ENCODE peak calls at places on chromosomes 4 and X, in nine cellular contexts. X is A549, T is BJ, C is progenitor cell of endocrine pancreas, K is GM06990, Z is H9, W is lower leg skin, N is GM10248, S is IMR-90. V is an unnamed sample.

GRCh38 chr4:25457053-25457715 is 80.1 kb downstream of the ANAPC4 start:
- DNase-seq in Z (no peak), S (peak), X (no peak), T (peak), N (no peak), K (no peak), C (no peak), W (no peak), V (peak)

GRCh38 chr4:53676402-53676871 is 85.2 kb upstream of the LNX1 start:
- DNase-seq in N (no peak), W (no peak), T (peak), K (no peak), X (no peak), S (peak), C (no peak), Z (no peak), V (peak)

GRCh38 chr4:73447701-73448100 is 11.7 kb downstream of the AFP start:
- DNase-seq in X (no peak), Z (no peak), T (no peak), K (no peak), C (no peak), N (no peak), W (no peak), S (peak), V (peak)

GRCh38 chr4:128630881-128631280 is 178.6 kb upstream of the JADE1 start:
- DNase-seq in X (no peak), N (no peak), K (no peak), S (peak), T (no peak), C (no peak), W (no peak), Z (no peak), V (no peak)

GRCh38 chr4:78613522-78614311 is 62.1 kb downstream of the ANXA3 start:
- DNase-seq in C (no peak), K (peak), X (no peak), W (no peak), N (peak), T (no peak), Z (no peak), S (no peak), V (no peak)

GRCh38 chr4:174672276-174672675 is 150.0 kb upstream of the HPGD start:
- DNase-seq in X (no peak), N (no peak), K (no peak), S (no peak), T (no peak), C (no peak), Z (no peak), W (no peak), V (peak)

GRCh38 chrX:44303119-44303518 is 40.4 kb downstream of the EFHC2 start:
- DNase-seq in T (no peak), N (no peak), K (no peak), C (no peak), S (no peak), W (no peak), X (no peak), Z (no peak), V (no peak)

GRCh38 chr4:10123227-10124101 is 6.9 kb upstream of the WDR1 start:
- DNase-seq in K (no peak), W (no peak), C (no peak), Z (peak), N (no peak), X (no peak), S (peak), T (no peak), V (peak)

DNA sequence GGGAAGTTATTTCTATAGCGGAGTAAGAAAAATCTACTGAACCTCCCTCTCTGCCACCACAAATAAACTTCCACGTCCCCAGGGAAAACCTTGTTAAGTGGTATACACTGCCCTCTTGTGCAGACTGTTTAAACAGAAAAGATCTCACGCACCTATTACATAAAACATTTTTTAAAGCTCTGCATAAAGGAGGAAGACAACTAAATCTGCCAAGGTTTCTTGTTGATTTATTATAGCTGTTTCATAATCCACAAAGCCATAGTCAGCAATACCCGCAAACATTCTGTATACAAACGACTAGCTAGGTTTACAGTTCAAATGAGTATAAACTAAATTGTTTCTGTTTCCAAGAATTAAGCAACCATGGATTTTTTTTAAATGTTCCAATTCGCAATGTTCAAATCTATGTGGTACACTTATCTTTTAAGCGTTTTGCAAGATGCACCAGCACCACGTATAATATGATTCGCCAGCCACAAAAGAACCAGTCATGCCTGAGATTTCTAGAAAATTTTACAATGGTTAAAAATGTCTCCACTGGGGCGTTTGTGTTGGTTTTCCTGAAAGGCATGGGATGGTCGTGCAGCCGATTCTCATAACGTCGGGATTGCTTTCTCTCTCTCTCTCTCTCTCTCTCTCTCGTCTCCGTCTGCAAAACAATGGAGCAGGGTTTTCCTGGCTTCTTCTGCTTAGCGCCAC is 164.6 kb downstream of the PRKX start:
- DNase-seq in X (peak), Z (no peak), W (no peak), S (peak), K (no peak), T (no peak), N (no peak), C (no peak), V (peak)
- TF ChIP-seq CTCF in X (peak), Z (peak), W (no peak), S (peak), K (no peak), T (peak), N (no peak), C (peak), V (no peak)

DNA sequence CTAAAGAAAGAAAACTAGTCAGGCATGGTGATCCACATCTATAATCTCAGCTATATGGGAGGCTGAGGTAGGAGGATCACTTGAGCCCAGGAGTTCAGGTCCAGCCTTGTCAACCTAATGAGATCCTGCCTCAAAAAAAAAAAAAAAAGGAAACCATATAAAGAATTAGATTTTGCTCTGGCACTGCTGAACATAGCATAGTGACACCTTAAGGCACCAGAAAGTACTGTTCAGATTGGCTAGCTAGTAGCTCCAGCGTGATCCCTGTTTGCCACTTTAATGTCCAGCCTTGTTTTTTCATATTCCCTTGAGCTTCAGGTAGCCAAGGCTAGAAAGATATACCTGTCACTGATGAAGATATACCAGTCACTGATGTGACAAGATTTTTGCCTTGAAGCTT is 34.1 kb downstream of the EXOC1 start:
- DNase-seq in S (no peak), Z (no peak), C (no peak), N (no peak), T (no peak), W (no peak), X (no peak), K (no peak), V (no peak)
- TF ChIP-seq CTCF in S (no peak), Z (peak), C (peak), N (no peak), T (no peak), W (no peak), X (no peak), K (no peak), V (no peak)

DNA sequence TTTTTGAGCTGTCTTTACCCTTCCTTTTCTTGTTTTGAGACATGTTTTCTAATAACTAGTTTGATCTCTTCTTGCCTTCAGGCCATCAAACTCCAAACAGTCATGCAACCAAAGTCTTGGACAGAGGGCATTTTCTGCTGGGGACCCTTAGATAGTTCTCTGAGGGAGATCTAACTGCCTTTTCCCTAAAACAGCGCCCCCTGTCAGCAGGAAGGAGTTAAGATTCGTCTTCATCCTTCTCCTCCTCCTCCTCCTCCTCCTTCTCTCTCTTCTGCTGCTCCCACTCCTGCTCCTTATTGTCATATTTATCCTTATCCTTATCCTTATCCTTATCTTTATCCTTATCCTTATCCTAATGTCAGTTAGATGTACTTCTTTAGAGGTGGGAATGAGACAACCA is 417.2 kb downstream of the TRAM1L1 start:
- DNase-seq in T (no peak), W (no peak), C (no peak), X (no peak), S (no peak), N (no peak), K (no peak), Z (no peak), V (no peak)
- TF ChIP-seq CTCF in T (no peak), W (no peak), C (peak), X (no peak), S (no peak), N (no peak), K (no peak), Z (peak), V (no peak)

DNA sequence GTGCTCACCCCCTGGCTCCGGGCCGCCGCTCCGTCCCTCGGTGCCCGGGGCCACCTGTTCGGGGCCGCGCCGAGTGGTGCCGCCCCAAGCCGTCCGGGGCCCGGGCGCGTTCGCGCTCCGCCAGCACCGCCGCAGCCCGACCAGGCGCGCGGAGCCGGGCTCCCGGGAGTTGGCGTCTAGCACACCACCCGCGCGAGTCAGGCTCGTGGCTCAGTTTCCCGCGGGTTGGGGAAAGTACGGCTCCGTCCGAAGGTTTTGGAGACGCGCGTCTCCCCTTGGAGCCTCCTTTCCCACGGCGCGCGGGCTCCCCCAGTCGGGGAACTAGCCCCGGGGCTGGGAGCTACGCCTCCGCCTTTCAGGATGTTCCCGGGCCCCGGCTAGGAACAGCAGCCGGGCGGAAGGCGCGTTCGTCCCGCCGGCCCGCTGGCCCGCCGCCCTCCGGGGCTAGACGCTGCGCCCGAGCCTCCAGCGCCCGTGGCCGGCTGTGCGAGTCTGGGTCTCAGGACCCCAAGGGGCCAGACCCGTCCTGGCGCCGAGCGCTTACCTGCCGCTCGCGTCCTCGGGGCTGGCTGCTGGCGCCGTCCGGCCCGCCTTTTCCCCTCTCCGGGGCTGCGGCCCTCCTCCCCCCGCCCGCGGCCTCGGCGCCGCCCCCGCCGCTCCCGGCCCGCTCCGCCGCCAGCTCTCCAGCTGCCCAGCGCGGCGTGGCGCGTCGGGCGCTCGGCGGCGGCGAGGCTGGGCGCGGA is at the start of gene ADGRG2:
- DNase-seq in Z (peak), C (peak), X (peak), K (no peak), N (no peak), W (no peak), T (no peak), S (peak), V (peak)
- TF ChIP-seq CTCF in Z (no peak), C (no peak), X (peak), K (no peak), N (no peak), W (no peak), T (peak), S (peak), V (no peak)

GRCh38 chr4:157099506-157099905 is 23.6 kb downstream of the GLRB start:
- DNase-seq in S (no peak), X (no peak), K (no peak), T (no peak), Z (no peak), C (no peak), W (no peak), N (no peak), V (no peak)
- TF ChIP-seq CTCF in S (no peak), X (no peak), K (no peak), T (no peak), Z (no peak), C (no peak), W (no peak), N (no peak), V (no peak)

GRCh38 chr4:134935320-134935719 is 733.7 kb upstream of the PABPC4L start:
- DNase-seq in T (no peak), X (peak), N (no peak), Z (no peak), S (no peak), W (no peak), C (no peak), K (no peak), V (peak)

GRCh38 chr4:134934036-134934806 is 732.6 kb upstream of the PABPC4L start:
- DNase-seq in S (no peak), C (no peak), K (no peak), N (no peak), T (no peak), X (no peak), W (no peak), Z (no peak), V (no peak)

GRCh38 chr4:134936014-134936413 is 734.4 kb upstream of the PABPC4L start:
- DNase-seq in Z (no peak), W (no peak), S (no peak), N (no peak), X (no peak), K (no peak), T (no peak), C (no peak), V (no peak)
- TF ChIP-seq CTCF in Z (no peak), W (no peak), S (no peak), N (no peak), X (no peak), K (no peak), T (no peak), C (no peak), V (no peak)